ENCODE peak calls at places on chromosomes 12 and 14, in four cellular contexts. C, K, D and V are unnamed samples.

GRCh38 chr14:69695664-69696527 is 71.0 kb upstream of the SRSF5 start:
- DNase-seq in C (no peak), K (peak), D (no peak), V (peak)

GRCh38 chr12:99959549-99960170 is 25.1 kb downstream of the ANKS1B start:
- DNase-seq in K (no peak), D (no peak), C (no peak), V (no peak)

GRCh38 chr12:9798008-9798619 is 29.2 kb upstream of the KLRF1 start:
- DNase-seq in D (peak), C (no peak), K (peak), V (peak)

GRCh38 chr14:55160989-55161388 is 30.4 kb downstream of the DLGAP5 start:
- DNase-seq in C (no peak), D (no peak), K (no peak), V (no peak)

GRCh38 chr14:24251880-24252288 is 9.5 kb upstream of the TINF2 start:
- DNase-seq in D (no peak), K (no peak), C (no peak), V (no peak)

GRCh38 chr12:124829008-124829707 is 34.5 kb downstream of the SCARB1 start:
- DNase-seq in D (no peak), K (peak), C (no peak), V (no peak)

GRCh38 chr12:113088971-113089756 is 32.6 kb downstream of the DTX1 start:
- DNase-seq in C (peak), K (no peak), D (peak), V (no peak)

GRCh38 chr14:23546450-23547035 is 5.0 kb downstream of the ZFHX2 start:
- DNase-seq in K (no peak), C (no peak), D (no peak), V (no peak)

GRCh38 chr12:72295744-72296143 is 23.6 kb downstream of the TRHDE start:
- DNase-seq in C (no peak), D (no peak), K (no peak), V (no peak)

GRCh38 chr14:29390046-29390841 is 537.4 kb downstream of the PRKD1 start:
- DNase-seq in K (no peak), C (no peak), D (no peak), V (no peak)

GRCh38 chr14:76812093-76812421 is 625 bp downstream of the ANGEL1 start:
- DNase-seq in C (peak), D (no peak), K (peak), V (no peak)

GRCh38 chr12:115325858-115326257 is 641.9 kb upstream of the TBX3 start:
- DNase-seq in K (no peak), C (no peak), D (no peak), V (no peak)

GRCh38 chr12:104137175-104137901 is 672 bp downstream of the NFYB start:
- DNase-seq in D (peak), C (peak), K (peak), V (peak)

GRCh38 chr12:116184766-116185165 is 92.7 kb downstream of the MED13L start:
- DNase-seq in C (no peak), D (no peak), K (no peak), V (no peak)

GRCh38 chr14:35400707-35401421 is 3.7 kb downstream of the NFKBIA start:
- DNase-seq in C (no peak), D (no peak), K (no peak), V (peak)

GRCh38 chr14:68135566-68135965 is 316.0 kb downstream of the RAD51B start:
- DNase-seq in C (no peak), K (no peak), D (no peak), V (no peak)

GRCh38 chr12:54404061-54405004 is 14.7 kb downstream of the ITGA5 start:
- DNase-seq in D (no peak), C (no peak), K (peak), V (no peak)

GRCh38 chr12:46371718-46372130 is 849 bp downstream of the SLC38A2 start:
- DNase-seq in K (peak), C (peak), D (no peak), V (peak)

GRCh38 chr12:93614917-93615596 is 42.6 kb downstream of the SOCS2 start:
- DNase-seq in C (no peak), D (no peak), K (no peak), V (no peak)

GRCh38 chr14:105061428-105062047 is 3.7 kb downstream of the GPR132 start:
- DNase-seq in D (no peak), K (no peak), C (peak), V (peak)

GRCh38 chr12:27869567-27869966 is 89.5 kb upstream of the MANSC4 start:
- DNase-seq in D (no peak), C (no peak), K (peak), V (no peak)

GRCh38 chr12:60832300-60832699 is 1236.5 kb downstream of the SLC16A7 start:
- DNase-seq in D (no peak), C (no peak), K (no peak), V (no peak)

GRCh38 chr12:56657416-56658379 is 11.9 kb upstream of the ATP5F1B start:
- DNase-seq in C (no peak), D (no peak), K (no peak), V (no peak)

GRCh38 chr12:31597066-31597465 is 6.1 kb upstream of the DENND5B start:
- DNase-seq in K (no peak), C (no peak), D (no peak), V (no peak)

GRCh38 chr12:113086249-113087164 is 30.0 kb downstream of the DTX1 start:
- DNase-seq in K (no peak), C (no peak), D (peak), V (no peak)

GRCh38 chr12:130744274-130744673 is 28.2 kb upstream of the RIMBP2 start:
- DNase-seq in C (no peak), K (no peak), D (no peak), V (no peak)

GRCh38 chr12:130715150-130715995 is 726 bp downstream of the RIMBP2 start:
- DNase-seq in D (no peak), C (no peak), K (no peak), V (no peak)

GRCh38 chr12:5200276-5201087 is 156.8 kb downstream of the KCNA5 start:
- DNase-seq in D (no peak), K (peak), C (peak), V (no peak)

GRCh38 chr14:52076334-52076733 is 7.5 kb upstream of the NID2 start:
- DNase-seq in D (no peak), K (no peak), C (no peak), V (no peak)

GRCh38 chr14:94393474-94393873 is 5.1 kb upstream of the SERPINA1 start:
- DNase-seq in C (no peak), D (no peak), K (no peak), V (no peak)

GRCh38 chr12:91685917-91686316 is 459.7 kb downstream of the BTG1 start:
- DNase-seq in D (no peak), K (no peak), C (no peak), V (no peak)

GRCh38 chr14:104882325-104882973 is 17.4 kb downstream of the CEP170B start:
- DNase-seq in C (peak), D (no peak), K (peak), V (no peak)

GRCh38 chr14:74141703-74142102 is 56.9 kb downstream of the LIN52 start:
- DNase-seq in D (no peak), C (no peak), K (no peak), V (no peak)

GRCh38 chr12:87953257-87953860 is 75.8 kb downstream of the C12orf50 start:
- DNase-seq in D (no peak), C (no peak), K (no peak), V (peak)

GRCh38 chr12:108788911-108789310 is 57.6 kb upstream of the CORO1C start:
- DNase-seq in C (no peak), K (no peak), D (no peak), V (no peak)

GRCh38 chr12:85029456-85029855 is 6.6 kb downstream of the TSPAN19 start:
- DNase-seq in C (no peak), K (no peak), D (no peak), V (no peak)

GRCh38 chr12:114221976-114222630 is 183.8 kb downstream of the TBX5 start:
- DNase-seq in C (no peak), K (no peak), D (no peak), V (no peak)

GRCh38 chr12:55188974-55189556 is 31.8 kb upstream of the OR10A7 start:
- DNase-seq in D (peak), C (no peak), K (peak), V (peak)

GRCh38 chr12:1297206-1297605 is 297.2 kb downstream of the FBXL14 start:
- DNase-seq in D (no peak), C (no peak), K (no peak), V (no peak)

GRCh38 chr12:1297639-1298038 is 296.7 kb downstream of the FBXL14 start:
- DNase-seq in D (no peak), K (no peak), C (no peak), V (no peak)

GRCh38 chr12:1289371-1290155 is 298.5 kb downstream of the ERC1 start:
- DNase-seq in K (no peak), D (no peak), C (no peak), V (peak)

DNA sequence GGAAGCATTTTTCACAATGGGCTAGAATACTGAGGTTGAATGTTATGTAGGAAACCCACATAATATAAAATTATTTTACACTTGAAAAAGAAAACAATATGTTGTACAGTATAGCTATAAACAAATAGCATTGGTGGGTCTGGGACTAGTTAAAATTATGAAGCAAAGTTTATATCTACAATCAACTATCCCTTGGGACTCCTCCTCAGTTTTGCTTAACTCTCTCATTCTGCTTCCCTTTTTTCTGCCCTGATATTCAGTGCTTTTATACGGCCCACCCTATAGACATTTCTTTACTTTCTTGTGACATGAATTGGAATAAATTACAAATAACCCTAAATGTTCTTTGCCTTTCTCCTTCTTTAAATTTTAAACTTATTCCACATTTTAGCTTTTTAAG is 300.5 kb downstream of the FBXL14 start:
- DNase-seq in K (no peak), D (no peak), C (no peak), V (no peak)
- TF ChIP-seq SPI1 in K (no peak), D (no peak), C (no peak), V (no peak)

GRCh38 chr14:39219075-39219499 is 14.6 kb upstream of the MIA2 start:
- DNase-seq in K (no peak), C (no peak), D (no peak), V (no peak)
- TF ChIP-seq SPI1 in K (no peak), C (no peak), D (no peak), V (no peak)

GRCh38 chr12:120474092-120474960 is 4.8 kb upstream of the SRSF9 start:
- DNase-seq in K (peak), C (no peak), D (no peak), V (peak)
- TF ChIP-seq SPI1 in K (peak), C (peak), D (peak), V (peak)

GRCh38 chr12:120630139-120630895 is 10.1 kb upstream of the CABP1 start:
- DNase-seq in K (no peak), C (no peak), D (no peak), V (no peak)

GRCh38 chr12:120620624-120621023 is 19.8 kb upstream of the CABP1 start:
- DNase-seq in C (no peak), K (no peak), D (no peak), V (no peak)

GRCh38 chr12:120631097-120631496 is 9.3 kb upstream of the CABP1 start:
- DNase-seq in C (no peak), D (no peak), K (no peak), V (no peak)

GRCh38 chr12:120628919-120629318 is 11.5 kb upstream of the CABP1 start:
- DNase-seq in D (no peak), C (no peak), K (peak), V (no peak)

GRCh38 chr12:120625557-120626419 is 14.6 kb upstream of the CABP1 start:
- DNase-seq in D (peak), C (no peak), K (peak), V (no peak)
- TF ChIP-seq SPI1 in D (no peak), C (no peak), K (no peak), V (no peak)

GRCh38 chr14:58950555-58950954 is 237.9 kb upstream of the DAAM1 start:
- DNase-seq in K (no peak), D (no peak), C (no peak), V (no peak)

GRCh38 chr14:58960945-58961731 is 227.3 kb upstream of the DAAM1 start:
- DNase-seq in K (no peak), C (no peak), D (no peak), V (no peak)

GRCh38 chr14:58954052-58954451 is 234.4 kb upstream of the DAAM1 start:
- DNase-seq in K (no peak), D (no peak), C (no peak), V (no peak)

GRCh38 chr14:58954874-58955273 is 233.6 kb upstream of the DAAM1 start:
- DNase-seq in D (no peak), C (no peak), K (no peak), V (no peak)

GRCh38 chr14:58955294-58955821 is 233.1 kb upstream of the DAAM1 start:
- DNase-seq in K (no peak), D (peak), C (no peak), V (no peak)
- TF ChIP-seq SPI1 in K (no peak), D (peak), C (peak), V (no peak)

GRCh38 chr12:66804555-66804954 is 125.7 kb upstream of the GRIP1 start:
- DNase-seq in C (no peak), K (no peak), D (no peak), V (no peak)
- TF ChIP-seq SPI1 in C (no peak), K (no peak), D (no peak), V (no peak)

DNA sequence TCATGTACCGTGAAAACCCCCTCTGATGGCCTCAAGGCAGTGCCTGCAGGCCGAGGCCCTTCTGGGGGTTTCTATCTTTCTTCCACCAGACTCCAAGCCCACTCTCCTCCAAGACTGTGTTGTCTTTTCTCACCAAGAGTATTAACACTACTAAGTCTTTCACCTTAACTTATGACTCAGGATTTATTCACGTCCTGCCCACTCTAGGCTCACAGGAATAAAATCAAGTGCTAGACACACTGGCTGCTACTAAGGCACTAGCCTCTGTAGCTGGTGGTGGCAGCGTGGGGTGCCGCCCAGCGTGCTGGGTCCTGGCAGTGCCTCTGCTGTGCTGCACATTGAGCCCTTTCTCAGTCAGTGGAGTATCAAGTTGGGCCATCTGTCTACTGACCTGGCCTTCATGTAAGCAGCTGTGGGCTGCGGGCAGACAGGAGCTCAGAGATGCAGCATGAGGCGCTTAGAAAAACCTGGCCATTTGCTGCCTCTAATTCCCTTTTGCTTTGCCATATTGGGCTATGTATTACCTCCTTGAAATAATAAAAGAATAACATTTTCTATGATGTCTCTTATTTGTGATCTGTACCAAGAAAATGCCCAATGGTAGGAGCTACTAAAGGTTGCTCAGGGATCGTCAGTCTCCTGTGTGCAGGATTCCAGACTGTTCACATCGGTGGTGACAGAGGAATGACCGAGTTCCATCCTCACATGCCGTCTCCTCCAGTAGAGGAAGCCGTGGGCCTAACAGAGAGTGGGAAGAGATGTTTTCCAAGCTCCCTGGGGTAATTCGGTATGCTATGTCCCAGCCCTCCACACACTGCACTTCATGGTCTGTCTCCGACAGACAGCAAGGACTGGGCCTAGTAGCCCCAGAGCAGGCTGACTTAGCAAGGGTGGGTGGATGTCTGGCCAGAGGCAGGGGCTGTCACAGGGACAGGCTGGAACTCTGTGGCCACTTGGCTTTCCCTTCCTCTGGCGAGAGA is 39.9 kb downstream of the MAX start:
- DNase-seq in K (no peak), D (no peak), C (no peak), V (no peak)
- TF ChIP-seq SPI1 in K (no peak), D (no peak), C (no peak), V (no peak)

GRCh38 chr12:127306604-127307215 is 960.3 kb upstream of the TMEM132C start:
- DNase-seq in C (no peak), D (no peak), K (no peak), V (no peak)
- TF ChIP-seq SPI1 in C (no peak), D (no peak), K (no peak), V (no peak)

GRCh38 chr12:65952737-65953209 is 128.5 kb downstream of the HMGA2 start:
- DNase-seq in D (no peak), C (no peak), K (no peak), V (no peak)
- TF ChIP-seq SPI1 in D (no peak), C (no peak), K (no peak), V (no peak)